ENCODE peak calls at places on chromosome 4, in five cellular contexts. One of them, this sample, is unnamed.

GRCh38 chr4:13902141-13902540 is 274.6 kb upstream of the BOD1L1 start:
- DNase-seq in GM23338: no peak
- DNase-seq in hepatocyte: no peak
- DNase-seq in PC-3: no peak
- DNase-seq in neural progenitor cell: no peak
- DNase-seq in this sample: no peak

GRCh38 chr4:80365928-80366327 is 30.4 kb downstream of the CFAP299 start:
- DNase-seq in GM23338: peak
- DNase-seq in hepatocyte: peak
- DNase-seq in PC-3: peak
- DNase-seq in neural progenitor cell: peak
- DNase-seq in this sample: peak

GRCh38 chr4:119626420-119626819 is 2.2 kb downstream of the PDE5A start:
- DNase-seq in GM23338: no peak
- DNase-seq in hepatocyte: no peak
- DNase-seq in PC-3: no peak
- DNase-seq in neural progenitor cell: no peak
- DNase-seq in this sample: no peak

GRCh38 chr4:20386906-20387305 is 135.2 kb downstream of the SLIT2 start:
- DNase-seq in GM23338: no peak
- DNase-seq in hepatocyte: no peak
- DNase-seq in PC-3: no peak
- DNase-seq in neural progenitor cell: no peak
- DNase-seq in this sample: no peak

GRCh38 chr4:89823416-89823815 is 13.5 kb downstream of the SNCA start:
- DNase-seq in GM23338: no peak
- DNase-seq in hepatocyte: no peak
- DNase-seq in PC-3: no peak
- DNase-seq in neural progenitor cell: no peak
- DNase-seq in this sample: no peak

GRCh38 chr4:3108211-3108610 is 33.7 kb downstream of the HTT start:
- DNase-seq in GM23338: no peak
- DNase-seq in hepatocyte: no peak
- DNase-seq in PC-3: no peak
- DNase-seq in neural progenitor cell: no peak
- DNase-seq in this sample: no peak

GRCh38 chr4:173752610-173753009 is 222.6 kb upstream of the HAND2 start:
- DNase-seq in GM23338: peak
- DNase-seq in hepatocyte: no peak
- DNase-seq in PC-3: peak
- DNase-seq in neural progenitor cell: peak
- DNase-seq in this sample: peak

GRCh38 chr4:100605144-100605543 is 87.3 kb upstream of the EMCN start:
- DNase-seq in GM23338: no peak
- DNase-seq in hepatocyte: no peak
- DNase-seq in PC-3: no peak
- DNase-seq in neural progenitor cell: no peak
- DNase-seq in this sample: no peak

GRCh38 chr4:67273676-67274075 is 271.6 kb downstream of the CENPC start:
- DNase-seq in GM23338: no peak
- DNase-seq in hepatocyte: peak
- DNase-seq in PC-3: peak
- DNase-seq in neural progenitor cell: no peak
- DNase-seq in this sample: no peak

GRCh38 chr4:30718021-30718888 is 1.9 kb upstream of the PCDH7 start:
- DNase-seq in GM23338: peak
- DNase-seq in hepatocyte: peak
- DNase-seq in PC-3: peak
- DNase-seq in neural progenitor cell: peak
- DNase-seq in this sample: no peak
- TF ChIP-seq EZH2 in GM23338: no peak
- TF ChIP-seq EZH2 in hepatocyte: no peak
- TF ChIP-seq EZH2 in PC-3: no peak
- TF ChIP-seq EZH2 in neural progenitor cell: no peak
- TF ChIP-seq EZH2 in this sample: no peak

GRCh38 chr4:21898101-21898500 is 50.5 kb downstream of the KCNIP4 start:
- DNase-seq in GM23338: no peak
- DNase-seq in hepatocyte: no peak
- DNase-seq in PC-3: no peak
- DNase-seq in neural progenitor cell: no peak
- DNase-seq in this sample: no peak
- TF ChIP-seq EZH2phosphoT487 in GM23338: no peak
- TF ChIP-seq EZH2phosphoT487 in hepatocyte: no peak
- TF ChIP-seq EZH2phosphoT487 in PC-3: no peak
- TF ChIP-seq EZH2phosphoT487 in neural progenitor cell: no peak
- TF ChIP-seq EZH2phosphoT487 in this sample: no peak

DNA sequence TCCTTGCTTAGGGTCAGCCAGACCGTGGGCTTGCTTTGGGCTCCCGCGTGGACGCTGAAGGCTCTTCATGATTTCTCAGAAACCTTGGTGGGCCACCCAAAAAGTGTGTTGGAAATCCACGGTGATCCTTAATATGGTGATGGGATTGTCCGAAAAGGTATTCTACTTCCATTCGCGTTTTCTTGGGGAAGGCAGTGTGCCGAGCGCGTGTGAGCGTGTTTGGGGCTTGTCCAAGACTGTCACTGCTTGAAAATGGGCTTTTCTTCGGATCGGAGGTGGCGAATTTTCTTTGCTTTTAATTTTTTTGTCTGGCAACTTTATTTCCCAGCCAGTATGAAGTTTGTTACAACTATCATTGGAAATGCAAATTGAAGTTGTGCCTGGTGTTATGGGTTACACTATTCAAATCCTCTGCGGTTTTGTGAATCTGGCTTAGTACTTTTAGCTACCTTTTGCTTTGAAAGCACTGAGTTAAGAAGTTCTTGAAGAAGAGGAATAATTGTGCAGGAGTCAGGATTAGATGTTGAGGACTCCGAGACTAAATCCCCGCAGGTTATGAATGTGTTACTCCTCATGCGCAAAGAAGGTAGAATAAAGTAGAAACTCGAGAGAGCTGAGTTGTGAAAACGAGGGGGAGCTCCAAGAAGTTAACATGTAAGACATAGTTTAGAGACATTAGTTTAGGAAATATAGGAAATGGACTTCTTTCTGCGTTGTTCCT is 3.2 kb downstream of the SPRY1 start:
- DNase-seq in GM23338: no peak
- DNase-seq in hepatocyte: no peak
- DNase-seq in PC-3: peak
- DNase-seq in neural progenitor cell: peak
- DNase-seq in this sample: no peak
- TF ChIP-seq CTCF in GM23338: no peak
- TF ChIP-seq CTCF in hepatocyte: no peak
- TF ChIP-seq CTCF in PC-3: no peak
- TF ChIP-seq CTCF in neural progenitor cell: no peak
- TF ChIP-seq CTCF in this sample: no peak

GRCh38 chr4:141192564-141192963 is 28.1 kb upstream of the ZNF330 start:
- DNase-seq in GM23338: no peak
- DNase-seq in hepatocyte: no peak
- DNase-seq in PC-3: no peak
- DNase-seq in neural progenitor cell: no peak
- DNase-seq in this sample: no peak
- TF ChIP-seq EZH2 in GM23338: no peak
- TF ChIP-seq EZH2 in hepatocyte: no peak
- TF ChIP-seq EZH2 in PC-3: no peak
- TF ChIP-seq EZH2 in neural progenitor cell: no peak
- TF ChIP-seq EZH2 in this sample: no peak

This sample was measured in HCT116.